ENCODE peak calls at places on chromosomes 2 and 18, in six cellular contexts. C is aorta; V is adrenal gland; Q is activated CD8-positive, alpha-beta memory T cell treated with anti-CD3 and anti-CD28 coated beads for 1 hour; T is T follicular helper cell; I is right atrium auricular region. P is an unnamed sample.

GRCh38 chr2:9764153-9764778 is 79.0 kb upstream of the TAF1B start:
- DNase-seq in C (no peak), V (no peak), I (no peak), Q (no peak), T (no peak), P (no peak)

GRCh38 chr2:44934962-44935853 is 6.3 kb upstream of the SIX3 start:
- DNase-seq in C (no peak), I (no peak), V (no peak), T (no peak), Q (no peak), P (no peak)

GRCh38 chr2:9392895-9393757 is 30.2 kb downstream of the ITGB1BP1 start:
- DNase-seq in Q (no peak), I (peak; percentile 69), C (peak; percentile 75), T (no peak), V (no peak), P (no peak)

GRCh38 chr2:24948506-24948905 is 23.2 kb downstream of the DNAJC27 start:
- DNase-seq in T (no peak), I (no peak), Q (no peak), C (no peak), V (no peak), P (no peak)

GRCh38 chr2:187390891-187391290 is 57.2 kb downstream of the CALCRL start:
- DNase-seq in T (no peak), C (no peak), Q (no peak), V (no peak), I (no peak), P (no peak)

GRCh38 chr18:47953471-47953931 is 23.0 kb upstream of the SMAD2 start:
- DNase-seq in Q (no peak), I (peak; percentile 61), V (peak; percentile 66), T (no peak), C (peak; percentile 78), P (no peak)

GRCh38 chr18:80228051-80228848 is 19.1 kb downstream of the PARD6G start:
- DNase-seq in C (no peak), I (peak; percentile 32), Q (no peak), V (no peak), T (no peak), P (no peak)

GRCh38 chr2:45257820-45258219 is 248.6 kb upstream of the SIX2 start:
- DNase-seq in V (no peak), T (no peak), Q (no peak), I (no peak), C (no peak), P (no peak)

GRCh38 chr2:241125626-241126025 is 23.5 kb upstream of the MTERF4 start:
- DNase-seq in I (no peak), V (no peak), Q (no peak), C (peak; percentile 62), T (no peak), P (no peak)

GRCh38 chr2:45168731-45169338 is 159.6 kb upstream of the SIX2 start:
- DNase-seq in Q (no peak), C (no peak), T (no peak), I (no peak), V (no peak), P (no peak)

GRCh38 chr2:9909106-9909505 is 42.4 kb upstream of the GRHL1 start:
- DNase-seq in C (no peak), I (no peak), T (no peak), Q (no peak), V (no peak), P (no peak)

GRCh38 chr2:71609441-71609840 is 156.1 kb downstream of the DYSF start:
- DNase-seq in V (peak; percentile 71), T (no peak), C (peak; percentile 16), I (peak; percentile 30), Q (no peak), P (no peak)

GRCh38 chr2:238427435-238428162 is 872 bp downstream of the ASB1 start:
- DNase-seq in I (no peak), T (no peak), C (peak; percentile 77), V (peak; percentile 38), Q (no peak), P (no peak)

GRCh38 chr2:190862591-190862991 is 18.0 kb upstream of the GLS start:
- DNase-seq in Q (no peak), V (no peak), I (no peak), T (no peak), C (no peak), P (no peak)

P was measured in T-helper 1 cell.